ENCODE peak calls at places on chromosomes 4 and X, in six cellular contexts. I, S, P, J, D and K are unnamed samples.

GRCh38 chrX:49103637-49104036 is 19.9 kb downstream of the GPKOW start:
- DNase-seq in I (no peak), S (no peak), P (no peak), J (no peak), D (no peak), K (no peak)

GRCh38 chr4:73843369-73843768 is 6.9 kb downstream of the CXCL6 start:
- DNase-seq in I (no peak), S (no peak), P (no peak), J (no peak), D (no peak), K (no peak)

GRCh38 chr4:93730760-93731159 is 97.8 kb upstream of the ATOH1 start:
- DNase-seq in I (no peak), S (no peak), P (peak), J (no peak), D (no peak), K (no peak)

GRCh38 chr4:10276152-10276551 is 159.6 kb upstream of the WDR1 start:
- DNase-seq in I (no peak), S (no peak), P (no peak), J (no peak), D (no peak), K (no peak)

GRCh38 chr4:182973421-182974340 is 56.5 kb upstream of the DCTD start:
- DNase-seq in I (no peak), S (no peak), P (peak), J (no peak), D (no peak), K (no peak)

GRCh38 chrX:41338422-41338821 is 4.5 kb downstream of the DDX3X start:
- DNase-seq in I (no peak), S (no peak), P (no peak), J (no peak), D (no peak), K (no peak)

GRCh38 chrX:48899078-48899410 is 1.3 kb downstream of the PQBP1 start:
- DNase-seq in I (no peak), S (no peak), P (no peak), J (no peak), D (no peak), K (no peak)

GRCh38 chr4:51958199-51958968 is 61.8 kb downstream of the LRRC66 start:
- DNase-seq in I (no peak), S (no peak), P (no peak), J (no peak), D (no peak), K (no peak)

GRCh38 chrX:79367907-79368306 is 773 bp upstream of the ITM2A start:
- DNase-seq in I (no peak), S (no peak), P (no peak), J (no peak), D (no peak), K (no peak)

GRCh38 chr4:15805583-15806517 is 27.7 kb downstream of the CD38 start:
- DNase-seq in I (peak), S (peak), P (peak), J (peak), D (no peak), K (peak)

GRCh38 chr4:77493829-77494551 is 111.6 kb upstream of the CXCL13 start:
- DNase-seq in I (no peak), S (no peak), P (no peak), J (no peak), D (no peak), K (no peak)

GRCh38 chrX:132272826-132273225 is 53.6 kb upstream of the RAP2C start:
- DNase-seq in I (no peak), S (no peak), P (no peak), J (no peak), D (no peak), K (no peak)

GRCh38 chr4:150176559-150176958 is 98.3 kb downstream of the DCLK2 start:
- DNase-seq in I (no peak), S (no peak), P (peak), J (no peak), D (peak), K (no peak)